ENCODE peak calls at places on chromosomes 7 and 10, in six cellular contexts. H is NCI-H82, Q is renal cortical epithelial cell, N is mesendoderm, I is neural crest cell, U is AG04449. R is an unnamed sample.

GRCh38 chr10:58894929-58895328 is 281.5 kb upstream of the PHYHIPL start:
- DNase-seq in H (peak), Q (no peak), N (peak), I (no peak), U (no peak), R (peak)

GRCh38 chr7:25781704-25782103 is 370.3 kb upstream of the NFE2L3 start:
- DNase-seq in H (no peak), Q (no peak), N (no peak), I (no peak), U (no peak), R (no peak)

GRCh38 chr7:78395298-78396120 is 596.9 kb downstream of the PHTF2 start:
- DNase-seq in H (no peak), Q (no peak), N (peak), I (no peak), U (no peak), R (no peak)

GRCh38 chr7:7349156-7349555 is 166.8 kb downstream of the C1GALT1 start:
- DNase-seq in H (no peak), Q (no peak), N (no peak), I (no peak), U (no peak), R (no peak)

GRCh38 chr7:266851-267840 is 22.8 kb upstream of the FOXL3 start:
- DNase-seq in H (peak), Q (no peak), N (peak), I (peak), U (no peak), R (no peak)

GRCh38 chr10:69901022-69901421 is 99.3 kb downstream of the COL13A1 start:
- DNase-seq in H (no peak), Q (no peak), N (no peak), I (no peak), U (no peak), R (no peak)

GRCh38 chr7:2607122-2607912 is 24.5 kb upstream of the TTYH3 start:
- DNase-seq in H (no peak), Q (no peak), N (no peak), I (no peak), U (no peak), R (no peak)

GRCh38 chr7:86629-87028 is 105.7 kb upstream of the FAM20C start:
- DNase-seq in H (no peak), Q (no peak), N (no peak), I (no peak), U (no peak), R (no peak)

GRCh38 chr10:30755474-30755873 is 125.9 kb upstream of the LYZL2 start:
- DNase-seq in H (no peak), Q (no peak), N (no peak), I (no peak), U (no peak), R (no peak)

GRCh38 chr10:36676321-36677169 is 448.9 kb upstream of the ANKRD30A start:
- DNase-seq in H (no peak), Q (no peak), N (no peak), I (no peak), U (peak), R (peak)

GRCh38 chr7:130228840-130229239 is 21.2 kb downstream of the SSMEM1 start:
- DNase-seq in H (no peak), Q (no peak), N (peak), I (no peak), U (no peak), R (no peak)

GRCh38 chr7:29207469-29207868 is 12.9 kb downstream of the CHN2 start:
- DNase-seq in H (no peak), Q (peak), N (no peak), I (no peak), U (no peak), R (no peak)

GRCh38 chr7:17506090-17506489 is 207.6 kb downstream of the AHR start:
- DNase-seq in H (no peak), Q (no peak), N (no peak), I (no peak), U (no peak), R (no peak)

GRCh38 chr7:65966167-65966566 is 15.8 kb downstream of the GUSB start:
- DNase-seq in H (no peak), Q (no peak), N (no peak), I (no peak), U (no peak), R (no peak)

GRCh38 chr10:5963591-5963990 is 13.8 kb downstream of the IL15RA start:
- DNase-seq in H (no peak), Q (no peak), N (no peak), I (no peak), U (no peak), R (no peak)

GRCh38 chr10:13684252-13684791 is 97.6 kb downstream of the PRPF18 start:
- DNase-seq in H (peak), Q (no peak), N (no peak), I (peak), U (no peak), R (peak)

GRCh38 chr7:158559356-158559755 is 28.3 kb downstream of the PTPRN2 start:
- DNase-seq in H (no peak), Q (no peak), N (no peak), I (no peak), U (no peak), R (no peak)

GRCh38 chr10:109966961-109967738 is 40.6 kb upstream of the ADD3 start:
- DNase-seq in H (peak), Q (no peak), N (peak), I (peak), U (no peak), R (peak)

GRCh38 chr10:48449501-48450232 is 143.2 kb downstream of the MAPK8 start:
- DNase-seq in H (no peak), Q (no peak), N (no peak), I (no peak), U (no peak), R (no peak)

GRCh38 chr7:69739906-69740545 is 141.8 kb downstream of the AUTS2 start:
- DNase-seq in H (peak), Q (no peak), N (peak), I (no peak), U (no peak), R (no peak)

GRCh38 chr10:36266923-36267322 is 624.8 kb upstream of the FZD8 start:
- DNase-seq in H (no peak), Q (peak), N (peak), I (no peak), U (no peak), R (no peak)

GRCh38 chr10:96457341-96457740 is 56.4 kb downstream of the TLL2 start:
- DNase-seq in H (no peak), Q (no peak), N (no peak), I (no peak), U (no peak), R (no peak)

GRCh38 chr10:50501478-50501877 is 122.3 kb downstream of the SGMS1 start:
- DNase-seq in H (no peak), Q (peak), N (no peak), I (no peak), U (no peak), R (no peak)

GRCh38 chr7:33733865-33734650 is 171.3 kb upstream of the BMPER start:
- DNase-seq in H (no peak), Q (no peak), N (peak), I (no peak), U (no peak), R (no peak)

GRCh38 chr10:63671317-63671937 is 150.2 kb downstream of the REEP3 start:
- DNase-seq in H (peak), Q (peak), N (peak), I (no peak), U (peak), R (no peak)

GRCh38 chr10:111532139-111532538 is 455.3 kb downstream of the ADRA2A start:
- DNase-seq in H (peak), Q (no peak), N (peak), I (no peak), U (no peak), R (no peak)

GRCh38 chr7:145691377-145691914 is 425.2 kb upstream of the CNTNAP2 start:
- DNase-seq in H (no peak), Q (no peak), N (no peak), I (no peak), U (no peak), R (no peak)

GRCh38 chr7:44194069-44194468 is 4.8 kb upstream of the GCK start:
- DNase-seq in H (no peak), Q (peak), N (peak), I (no peak), U (no peak), R (peak)

GRCh38 chr7:2409745-2410414 is 6.5 kb downstream of the CHST12 start:
- DNase-seq in H (peak), Q (no peak), N (no peak), I (no peak), U (no peak), R (no peak)

GRCh38 chr7:96300981-96301380 is 20.9 kb downstream of the SLC25A13 start:
- DNase-seq in H (peak), Q (no peak), N (no peak), I (no peak), U (no peak), R (no peak)

GRCh38 chr10:70498970-70499828 is 20.6 kb downstream of the PALD1 start:
- DNase-seq in H (no peak), Q (no peak), N (peak), I (peak), U (no peak), R (no peak)

GRCh38 chr10:59976909-59977308 is 70.6 kb upstream of the CCDC6 start:
- DNase-seq in H (no peak), Q (no peak), N (no peak), I (no peak), U (no peak), R (no peak)

GRCh38 chr10:99870051-99870730 is 87.8 kb downstream of the ABCC2 start:
- DNase-seq in H (no peak), Q (no peak), N (no peak), I (no peak), U (no peak), R (no peak)

GRCh38 chr10:69668722-69669121 is 38.7 kb downstream of the FAM241B start:
- DNase-seq in H (no peak), Q (no peak), N (no peak), I (no peak), U (no peak), R (peak)

GRCh38 chr7:6536262-6536770 is 14.9 kb downstream of the GRID2IP start:
- DNase-seq in H (peak), Q (no peak), N (no peak), I (no peak), U (no peak), R (no peak)

GRCh38 chr10:103803941-103804340 is 51.4 kb downstream of the SH3PXD2A start:
- DNase-seq in H (peak), Q (no peak), N (peak), I (no peak), U (no peak), R (no peak)

GRCh38 chr10:50224330-50224952 is 26.9 kb downstream of the ASAH2 start:
- DNase-seq in H (peak), Q (peak), N (peak), I (peak), U (peak), R (peak)

GRCh38 chr10:96565774-96566173 is 21.0 kb downstream of the TM9SF3 start:
- DNase-seq in H (no peak), Q (peak), N (no peak), I (no peak), U (no peak), R (peak)

GRCh38 chr10:62248465-62248864 is 20.2 kb downstream of the RTKN2 start:
- DNase-seq in H (no peak), Q (no peak), N (no peak), I (no peak), U (no peak), R (no peak)

GRCh38 chr7:55574062-55574717 is 1.9 kb upstream of the VOPP1 start:
- DNase-seq in H (no peak), Q (peak), N (no peak), I (no peak), U (no peak), R (no peak)

R was measured in brain microvascular endothelial cell.